ENCODE peak calls at places on chromosomes 6 and 20, in eight cellular contexts. One of them, this sample, is unnamed.

GRCh38 chr6:37525460-37526357 is 26.0 kb upstream of the CCDC167 start:
- DNase-seq in pancreas: no peak
- DNase-seq in GM20000: no peak
- DNase-seq in ovary: no peak
- DNase-seq in mucosa of descending colon: no peak
- DNase-seq in CD4-positive, alpha-beta T cell: no peak
- DNase-seq in osteoblast: peak; percentile 92
- DNase-seq in Calu3: no peak
- DNase-seq in this sample: no peak

GRCh38 chr6:10210052-10210451 is 204.8 kb downstream of the TFAP2A start:
- DNase-seq in GM20000: no peak
- DNase-seq in mucosa of descending colon: no peak
- DNase-seq in Calu3: no peak
- DNase-seq in ovary: no peak
- DNase-seq in pancreas: no peak
- DNase-seq in osteoblast: no peak
- DNase-seq in CD4-positive, alpha-beta T cell: no peak
- DNase-seq in this sample: no peak

GRCh38 chr6:37628611-37629320 is 68.9 kb downstream of the MDGA1 start:
- DNase-seq in mucosa of descending colon: no peak
- DNase-seq in CD4-positive, alpha-beta T cell: no peak
- DNase-seq in ovary: no peak
- DNase-seq in pancreas: no peak
- DNase-seq in osteoblast: peak; percentile 95
- DNase-seq in GM20000: no peak
- DNase-seq in Calu3: no peak
- DNase-seq in this sample: no peak

GRCh38 chr20:9409352-9409751 is 105.0 kb upstream of the LAMP5 start:
- DNase-seq in GM20000: no peak
- DNase-seq in ovary: no peak
- DNase-seq in CD4-positive, alpha-beta T cell: no peak
- DNase-seq in pancreas: no peak
- DNase-seq in Calu3: no peak
- DNase-seq in osteoblast: no peak
- DNase-seq in mucosa of descending colon: no peak
- DNase-seq in this sample: no peak

GRCh38 chr6:115891111-115891669 is 169.5 kb downstream of the FRK start:
- DNase-seq in Calu3: no peak
- DNase-seq in ovary: no peak
- DNase-seq in mucosa of descending colon: no peak
- DNase-seq in pancreas: no peak
- DNase-seq in osteoblast: peak; percentile 88
- DNase-seq in GM20000: peak; percentile 71
- DNase-seq in CD4-positive, alpha-beta T cell: no peak
- DNase-seq in this sample: no peak

GRCh38 chr6:43712590-43712989 is 25.0 kb upstream of the MRPS18A start:
- DNase-seq in Calu3: no peak
- DNase-seq in GM20000: no peak
- DNase-seq in CD4-positive, alpha-beta T cell: no peak
- DNase-seq in osteoblast: no peak
- DNase-seq in pancreas: no peak
- DNase-seq in ovary: no peak
- DNase-seq in mucosa of descending colon: no peak
- DNase-seq in this sample: no peak

GRCh38 chr20:43837856-43838702 is 76.6 kb upstream of the TOX2 start:
- DNase-seq in CD4-positive, alpha-beta T cell: no peak
- DNase-seq in ovary: no peak
- DNase-seq in mucosa of descending colon: no peak
- DNase-seq in Calu3: no peak
- DNase-seq in GM20000: no peak
- DNase-seq in osteoblast: no peak
- DNase-seq in pancreas: no peak
- DNase-seq in this sample: no peak

GRCh38 chr6:105492706-105493673 is 90.1 kb upstream of the PREP start:
- DNase-seq in mucosa of descending colon: no peak
- DNase-seq in Calu3: no peak
- DNase-seq in osteoblast: no peak
- DNase-seq in pancreas: no peak
- DNase-seq in GM20000: peak; percentile 41
- DNase-seq in ovary: peak; percentile 33
- DNase-seq in CD4-positive, alpha-beta T cell: no peak
- DNase-seq in this sample: no peak

GRCh38 chr6:38713812-38714211 is 1.3 kb upstream of the DNAH8 start:
- DNase-seq in Calu3: no peak
- DNase-seq in osteoblast: no peak
- DNase-seq in ovary: no peak
- DNase-seq in pancreas: no peak
- DNase-seq in CD4-positive, alpha-beta T cell: no peak
- DNase-seq in mucosa of descending colon: peak; percentile 59
- DNase-seq in GM20000: peak; percentile 38
- DNase-seq in this sample: no peak

GRCh38 chr6:142222022-142222421 is 75.0 kb downstream of the VTA1 start:
- DNase-seq in CD4-positive, alpha-beta T cell: no peak
- DNase-seq in Calu3: no peak
- DNase-seq in osteoblast: no peak
- DNase-seq in mucosa of descending colon: no peak
- DNase-seq in GM20000: no peak
- DNase-seq in ovary: no peak
- DNase-seq in pancreas: no peak
- DNase-seq in this sample: no peak

GRCh38 chr6:34332255-34333198 is 59.9 kb downstream of the NUDT3 start:
- DNase-seq in CD4-positive, alpha-beta T cell: no peak
- DNase-seq in GM20000: no peak
- DNase-seq in Calu3: no peak
- DNase-seq in pancreas: no peak
- DNase-seq in ovary: no peak
- DNase-seq in osteoblast: no peak
- DNase-seq in mucosa of descending colon: no peak
- DNase-seq in this sample: no peak

GRCh38 chr6:166707045-166707444 is 80.0 kb upstream of the RPS6KA2 start:
- DNase-seq in pancreas: peak; percentile 56
- DNase-seq in GM20000: peak; percentile 50
- DNase-seq in ovary: no peak
- DNase-seq in Calu3: peak; percentile 85
- DNase-seq in CD4-positive, alpha-beta T cell: no peak
- DNase-seq in osteoblast: peak; percentile 59
- DNase-seq in mucosa of descending colon: no peak
- DNase-seq in this sample: no peak

GRCh38 chr6:158756977-158757752 is 62.0 kb downstream of the EZR start:
- DNase-seq in Calu3: no peak
- DNase-seq in GM20000: no peak
- DNase-seq in ovary: no peak
- DNase-seq in CD4-positive, alpha-beta T cell: no peak
- DNase-seq in pancreas: no peak
- DNase-seq in mucosa of descending colon: no peak
- DNase-seq in osteoblast: peak; percentile 60
- DNase-seq in this sample: no peak

GRCh38 chr6:169370054-169370453 is 116.4 kb upstream of the THBS2 start:
- DNase-seq in osteoblast: no peak
- DNase-seq in Calu3: no peak
- DNase-seq in pancreas: no peak
- DNase-seq in GM20000: no peak
- DNase-seq in CD4-positive, alpha-beta T cell: no peak
- DNase-seq in ovary: no peak
- DNase-seq in mucosa of descending colon: no peak
- DNase-seq in this sample: no peak

GRCh38 chr6:14004258-14004657 is 79.5 kb downstream of the RNF182 start:
- DNase-seq in ovary: no peak
- DNase-seq in mucosa of descending colon: no peak
- DNase-seq in CD4-positive, alpha-beta T cell: no peak
- DNase-seq in pancreas: no peak
- DNase-seq in osteoblast: no peak
- DNase-seq in Calu3: no peak
- DNase-seq in GM20000: no peak
- DNase-seq in this sample: no peak

GRCh38 chr20:49279677-49280462 is 2.0 kb upstream of the ZNFX1 start:
- DNase-seq in osteoblast: no peak
- DNase-seq in ovary: no peak
- DNase-seq in CD4-positive, alpha-beta T cell: no peak
- DNase-seq in pancreas: no peak
- DNase-seq in GM20000: no peak
- DNase-seq in Calu3: no peak
- DNase-seq in mucosa of descending colon: no peak
- DNase-seq in this sample: no peak

GRCh38 chr6:80541886-80542285 is 435.4 kb downstream of the BCKDHB start:
- DNase-seq in pancreas: no peak
- DNase-seq in ovary: no peak
- DNase-seq in GM20000: no peak
- DNase-seq in Calu3: no peak
- DNase-seq in CD4-positive, alpha-beta T cell: no peak
- DNase-seq in osteoblast: no peak
- DNase-seq in mucosa of descending colon: no peak
- DNase-seq in this sample: no peak

DNA sequence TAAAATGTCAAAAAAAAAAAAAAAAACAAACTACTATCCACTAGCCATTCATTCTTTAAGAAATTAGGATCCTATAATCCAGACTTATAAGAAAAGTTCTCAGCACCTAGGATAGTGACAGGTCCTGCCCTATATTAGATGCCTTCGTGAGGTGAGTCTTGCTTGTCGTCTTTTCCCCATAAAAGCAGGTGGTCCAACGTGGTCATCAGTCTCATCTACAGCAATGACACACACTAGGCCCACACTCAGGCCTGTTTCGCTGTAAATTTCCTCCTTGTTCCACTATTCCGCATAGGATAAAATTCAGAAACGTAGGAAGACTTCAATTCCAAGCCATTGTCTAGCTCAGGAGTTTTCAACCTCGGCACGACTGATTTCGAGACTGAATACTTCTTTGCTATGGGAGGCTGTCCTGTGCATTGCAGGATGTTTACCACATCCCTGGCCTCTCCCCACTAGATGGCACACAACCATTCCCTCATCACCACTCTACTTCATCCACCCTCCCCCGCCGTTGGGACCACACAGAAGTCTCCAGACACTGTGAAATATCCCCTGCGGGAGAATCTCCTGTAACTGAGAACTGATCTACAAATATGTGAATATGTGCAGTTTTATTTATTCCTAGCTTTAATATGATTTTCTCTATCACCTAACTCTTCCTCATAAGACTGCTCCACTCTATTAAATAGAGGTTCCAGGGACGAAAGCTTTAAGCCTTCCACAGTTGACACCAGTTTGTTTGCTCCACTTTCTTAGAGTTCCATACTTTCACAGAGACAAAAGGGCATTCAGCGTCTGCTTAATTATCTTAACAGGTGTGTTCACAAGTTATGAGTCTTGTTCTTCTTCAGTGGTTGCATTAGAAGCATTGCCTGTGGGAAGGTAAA is 346.3 kb downstream of the BMP2 start:
- DNase-seq in mucosa of descending colon: no peak
- DNase-seq in osteoblast: no peak
- DNase-seq in Calu3: peak; percentile 57
- DNase-seq in CD4-positive, alpha-beta T cell: no peak
- DNase-seq in pancreas: no peak
- DNase-seq in GM20000: no peak
- DNase-seq in ovary: no peak
- DNase-seq in this sample: peak; percentile 50
- TF ChIP-seq CTCF in mucosa of descending colon: no peak
- TF ChIP-seq CTCF in osteoblast: peak; percentile 33
- TF ChIP-seq CTCF in Calu3: peak; percentile 35
- TF ChIP-seq CTCF in CD4-positive, alpha-beta T cell: no peak
- TF ChIP-seq CTCF in pancreas: no peak
- TF ChIP-seq CTCF in GM20000: no peak
- TF ChIP-seq CTCF in ovary: no peak
- TF ChIP-seq CTCF in this sample: peak; percentile 65

DNA sequence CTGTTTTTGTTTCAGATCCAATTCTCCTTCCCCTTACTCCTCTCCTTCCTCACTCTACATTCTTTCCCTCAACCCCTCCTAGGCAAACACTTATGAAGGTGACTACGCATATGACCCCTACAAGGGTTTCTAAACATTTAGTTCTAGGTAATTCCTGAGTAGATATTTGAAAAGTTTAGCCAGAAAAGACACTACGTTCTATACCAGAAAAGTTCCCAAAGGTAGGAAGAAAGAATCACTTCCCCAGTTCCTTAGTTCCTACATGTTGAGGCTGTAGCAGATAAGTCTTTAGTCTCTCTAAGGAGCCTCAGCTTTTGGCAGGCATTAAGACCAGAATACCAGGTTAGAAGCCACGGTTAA is 11.6 kb downstream of the POU3F2 start:
- DNase-seq in CD4-positive, alpha-beta T cell: no peak
- DNase-seq in ovary: no peak
- DNase-seq in osteoblast: no peak
- DNase-seq in Calu3: no peak
- DNase-seq in GM20000: no peak
- DNase-seq in mucosa of descending colon: no peak
- DNase-seq in pancreas: no peak
- DNase-seq in this sample: no peak
- TF ChIP-seq CTCF in CD4-positive, alpha-beta T cell: peak; percentile 41
- TF ChIP-seq CTCF in ovary: no peak
- TF ChIP-seq CTCF in osteoblast: no peak
- TF ChIP-seq CTCF in Calu3: no peak
- TF ChIP-seq CTCF in GM20000: no peak
- TF ChIP-seq CTCF in mucosa of descending colon: no peak
- TF ChIP-seq CTCF in pancreas: no peak
- TF ChIP-seq CTCF in this sample: no peak

GRCh38 chr6:93017213-93017612 is 402.1 kb downstream of the EPHA7 start:
- DNase-seq in Calu3: no peak
- DNase-seq in ovary: no peak
- DNase-seq in pancreas: no peak
- DNase-seq in mucosa of descending colon: no peak
- DNase-seq in CD4-positive, alpha-beta T cell: no peak
- DNase-seq in GM20000: no peak
- DNase-seq in osteoblast: no peak
- DNase-seq in this sample: no peak
- TF ChIP-seq CTCF in Calu3: no peak
- TF ChIP-seq CTCF in ovary: no peak
- TF ChIP-seq CTCF in pancreas: no peak
- TF ChIP-seq CTCF in mucosa of descending colon: no peak
- TF ChIP-seq CTCF in CD4-positive, alpha-beta T cell: no peak
- TF ChIP-seq CTCF in GM20000: no peak
- TF ChIP-seq CTCF in osteoblast: no peak
- TF ChIP-seq CTCF in this sample: no peak

DNA sequence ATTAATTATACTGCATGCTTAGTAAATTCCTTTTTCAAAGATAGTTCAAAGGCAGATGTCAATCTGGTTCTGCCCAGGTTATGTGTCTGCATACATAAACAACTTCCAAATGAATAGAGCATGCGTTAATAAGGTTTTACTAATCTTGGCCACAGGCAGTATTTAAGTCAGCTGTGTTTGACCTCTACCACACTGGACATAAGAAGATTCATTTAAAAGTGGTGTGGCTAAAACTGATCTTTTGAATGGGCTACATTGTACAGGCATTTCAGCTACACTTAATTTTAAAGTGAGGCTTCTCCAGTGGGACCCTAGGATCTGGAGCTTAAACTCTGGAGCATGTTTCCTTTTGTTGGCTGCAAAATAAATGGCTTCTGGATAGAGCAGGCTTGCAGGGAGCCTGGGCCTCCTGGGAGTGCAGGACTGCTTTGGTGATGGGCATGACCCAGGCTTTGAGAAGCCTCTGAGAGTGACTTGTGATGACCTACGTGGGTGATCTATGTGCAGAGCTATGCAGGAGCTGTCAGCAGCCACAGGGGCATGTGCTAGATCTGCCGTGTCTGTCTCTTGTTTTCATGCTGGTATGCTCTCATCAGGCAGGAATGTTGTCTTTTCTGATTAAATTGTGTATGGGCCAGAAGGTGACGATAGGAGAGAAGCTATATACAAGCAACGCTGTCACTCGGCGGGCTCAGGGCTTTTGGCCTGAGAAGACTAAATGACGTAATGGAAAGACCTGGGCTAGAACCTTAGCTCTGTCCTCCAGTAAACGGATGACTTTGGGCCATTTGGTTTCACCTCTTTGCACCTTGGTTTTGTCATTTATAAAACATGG is 331.3 kb downstream of the QKI start:
- DNase-seq in mucosa of descending colon: no peak
- DNase-seq in CD4-positive, alpha-beta T cell: no peak
- DNase-seq in GM20000: no peak
- DNase-seq in osteoblast: peak; percentile 91
- DNase-seq in ovary: no peak
- DNase-seq in pancreas: no peak
- DNase-seq in Calu3: no peak
- DNase-seq in this sample: peak; percentile 52
- TF ChIP-seq CTCF in mucosa of descending colon: no peak
- TF ChIP-seq CTCF in CD4-positive, alpha-beta T cell: no peak
- TF ChIP-seq CTCF in GM20000: no peak
- TF ChIP-seq CTCF in osteoblast: no peak
- TF ChIP-seq CTCF in ovary: no peak
- TF ChIP-seq CTCF in pancreas: no peak
- TF ChIP-seq CTCF in Calu3: no peak
- TF ChIP-seq CTCF in this sample: no peak